ENCODE peak calls at places on chromosomes 2 and 18, in nine cellular contexts. Y is cardiac muscle cell, V is upper lobe of left lung, O is cardiac fibroblast, M is right atrium auricular region, I is IMR-90, D is suprapubic skin, L is HFFc6, H is K562. E is an unnamed sample.

GRCh38 chr18:79222790-79223189 is 153.6 kb downstream of the ATP9B start:
- DNase-seq in Y (no peak), V (no peak), O (no peak), M (no peak), I (no peak), D (no peak), L (no peak), H (no peak), E (no peak)

GRCh38 chr2:235979753-235980459 is 188.3 kb downstream of the GBX2 start:
- DNase-seq in Y (no peak), V (no peak), O (no peak), M (no peak), I (no peak), D (no peak), L (no peak), H (no peak), E (peak)

GRCh38 chr2:212940816-212941215 is 210.6 kb downstream of the IKZF2 start:
- DNase-seq in Y (peak), V (peak), O (peak), M (no peak), I (peak), D (no peak), L (no peak), H (no peak), E (no peak)

GRCh38 chr2:59988337-59988736 is 565.1 kb downstream of the BCL11A start:
- DNase-seq in Y (no peak), V (no peak), O (no peak), M (no peak), I (no peak), D (no peak), L (no peak), H (no peak), E (no peak)

GRCh38 chr18:23183356-23184150 is 48.3 kb downstream of the CABLES1 start:
- DNase-seq in Y (peak), V (no peak), O (peak), M (no peak), I (peak), D (no peak), L (peak), H (no peak), E (no peak)

GRCh38 chr2:37459095-37459981 is 114.9 kb downstream of the QPCT start:
- DNase-seq in Y (peak), V (no peak), O (peak), M (no peak), I (peak), D (no peak), L (peak), H (no peak), E (no peak)

GRCh38 chr2:18063826-18064485 is 185.5 kb downstream of the KCNS3 start:
- DNase-seq in Y (peak), V (no peak), O (peak), M (no peak), I (no peak), D (no peak), L (no peak), H (no peak), E (no peak)

GRCh38 chr2:3611611-3612010 is 16.7 kb downstream of the COLEC11 start:
- DNase-seq in Y (no peak), V (no peak), O (no peak), M (no peak), I (no peak), D (no peak), L (no peak), H (no peak), E (peak)

GRCh38 chr18:54257015-54257414 is 12.3 kb upstream of the POLI start:
- DNase-seq in Y (peak), V (no peak), O (peak), M (no peak), I (no peak), D (no peak), L (no peak), H (no peak), E (no peak)

GRCh38 chr2:236825989-236826510 is 256.4 kb downstream of the ACKR3 start:
- DNase-seq in Y (no peak), V (peak), O (no peak), M (no peak), I (no peak), D (no peak), L (no peak), H (no peak), E (no peak)

GRCh38 chr18:44679912-44680270 is 797 bp upstream of the SETBP1 start:
- DNase-seq in Y (peak), V (peak), O (peak), M (peak), I (peak), D (no peak), L (no peak), H (no peak), E (no peak)

GRCh38 chr2:237714690-237715458 is 83.7 kb upstream of the RBM44 start:
- DNase-seq in Y (peak), V (peak), O (peak), M (peak), I (peak), D (no peak), L (no peak), H (no peak), E (no peak)

GRCh38 chr18:13613591-13614317 is 112.6 kb downstream of the FAM210A start:
- DNase-seq in Y (no peak), V (no peak), O (no peak), M (peak), I (no peak), D (no peak), L (no peak), H (no peak), E (no peak)

GRCh38 chr2:101724113-101724450 is 26.6 kb downstream of the MAP4K4 start:
- DNase-seq in Y (no peak), V (peak), O (no peak), M (no peak), I (no peak), D (no peak), L (no peak), H (no peak), E (no peak)

GRCh38 chr2:11819235-11819729 is 72.8 kb downstream of the LPIN1 start:
- DNase-seq in Y (no peak), V (no peak), O (no peak), M (no peak), I (no peak), D (no peak), L (no peak), H (no peak), E (no peak)

GRCh38 chr2:68764781-68765385 is 30.3 kb downstream of the ARHGAP25 start:
- DNase-seq in Y (peak), V (no peak), O (peak), M (no peak), I (peak), D (no peak), L (no peak), H (no peak), E (no peak)

GRCh38 chr2:168427451-168427850 is 28.6 kb upstream of the CERS6 start:
- DNase-seq in Y (peak), V (no peak), O (peak), M (no peak), I (peak), D (no peak), L (peak), H (no peak), E (no peak)

GRCh38 chr2:152497481-152498052 is 162.6 kb downstream of the FMNL2 start:
- DNase-seq in Y (peak), V (peak), O (peak), M (no peak), I (peak), D (no peak), L (no peak), H (peak), E (no peak)

GRCh38 chr2:159574246-159574645 is 42.1 kb downstream of the BAZ2B start:
- DNase-seq in Y (peak), V (peak), O (peak), M (no peak), I (peak), D (no peak), L (no peak), H (no peak), E (no peak)

GRCh38 chr2:120109186-120110061 is 96.5 kb downstream of the EPB41L5 start:
- DNase-seq in Y (peak), V (peak), O (peak), M (no peak), I (peak), D (no peak), L (peak), H (peak), E (no peak)

GRCh38 chr2:120110507-120110906 is 97.6 kb downstream of the EPB41L5 start:
- DNase-seq in Y (peak), V (peak), O (no peak), M (no peak), I (no peak), D (no peak), L (no peak), H (no peak), E (no peak)

GRCh38 chr2:120108749-120109148 is 95.9 kb downstream of the EPB41L5 start:
- DNase-seq in Y (peak), V (no peak), O (no peak), M (no peak), I (peak), D (no peak), L (no peak), H (no peak), E (no peak)

GRCh38 chr2:120111193-120111592 is 98.3 kb downstream of the EPB41L5 start:
- DNase-seq in Y (no peak), V (no peak), O (no peak), M (no peak), I (no peak), D (no peak), L (no peak), H (no peak), E (no peak)

GRCh38 chr2:120110062-120110362 is 97.1 kb downstream of the EPB41L5 start:
- DNase-seq in Y (no peak), V (no peak), O (no peak), M (no peak), I (no peak), D (no peak), L (no peak), H (no peak), E (no peak)
- TF ChIP-seq CTCF in Y (no peak), V (no peak), O (no peak), M (no peak), I (no peak), D (no peak), L (peak), H (no peak), E (peak)

GRCh38 chr2:104945211-104945610 is 91.3 kb downstream of the POU3F3 start:
- DNase-seq in Y (no peak), V (no peak), O (no peak), M (no peak), I (no peak), D (no peak), L (no peak), H (no peak), E (no peak)

GRCh38 chr2:104945866-104946265 is 92.0 kb downstream of the POU3F3 start:
- DNase-seq in Y (no peak), V (no peak), O (no peak), M (no peak), I (no peak), D (no peak), L (no peak), H (no peak), E (no peak)

GRCh38 chr2:104939570-104940235 is 85.8 kb downstream of the POU3F3 start:
- DNase-seq in Y (no peak), V (no peak), O (no peak), M (no peak), I (no peak), D (no peak), L (no peak), H (no peak), E (no peak)

DNA sequence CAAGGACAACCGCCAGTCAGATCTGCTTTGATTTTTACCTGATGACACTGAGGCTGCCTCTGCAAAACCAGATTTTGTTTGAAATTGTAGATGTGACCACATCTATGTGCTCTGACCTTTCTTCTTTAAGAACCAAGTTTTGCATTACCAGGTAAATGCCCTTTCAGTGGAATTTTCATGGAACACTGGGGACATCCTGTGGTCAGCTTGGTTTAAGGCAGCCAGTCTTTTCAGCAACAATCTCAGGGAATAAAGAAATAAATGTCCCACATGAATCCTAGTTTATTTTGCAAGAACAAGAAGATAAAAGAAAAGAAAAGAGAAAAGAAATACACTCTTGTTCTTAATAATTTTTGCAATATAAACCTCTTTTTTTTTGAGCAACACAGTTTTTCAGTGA is 90.6 kb downstream of the POU3F3 start:
- DNase-seq in Y (peak), V (no peak), O (no peak), M (no peak), I (no peak), D (no peak), L (peak), H (no peak), E (no peak)
- TF ChIP-seq CTCF in Y (no peak), V (peak), O (no peak), M (no peak), I (peak), D (no peak), L (peak), H (peak), E (peak)

GRCh38 chr2:218894168-218895157 is 13.8 kb downstream of the WNT10A start:
- DNase-seq in Y (no peak), V (no peak), O (no peak), M (no peak), I (no peak), D (no peak), L (no peak), H (no peak), E (no peak)

GRCh38 chr2:218890369-218890768 is 9.7 kb downstream of the WNT10A start:
- DNase-seq in Y (no peak), V (no peak), O (no peak), M (no peak), I (no peak), D (no peak), L (no peak), H (no peak), E (no peak)

GRCh38 chr2:218893349-218894167 is 12.9 kb downstream of the WNT10A start:
- DNase-seq in Y (no peak), V (no peak), O (no peak), M (no peak), I (no peak), D (no peak), L (no peak), H (no peak), E (no peak)

GRCh38 chr2:218891275-218892135 is 10.9 kb downstream of the WNT10A start:
- DNase-seq in Y (no peak), V (no peak), O (no peak), M (no peak), I (no peak), D (no peak), L (no peak), H (no peak), E (no peak)

GRCh38 chr2:218892693-218893348 is 12.2 kb downstream of the WNT10A start:
- DNase-seq in Y (peak), V (peak), O (peak), M (no peak), I (peak), D (no peak), L (peak), H (peak), E (no peak)
- TF ChIP-seq CTCF in Y (peak), V (peak), O (peak), M (no peak), I (peak), D (peak), L (peak), H (peak), E (peak)

GRCh38 chr2:70103531-70104061 is 16.3 kb downstream of the PCBP1 start:
- DNase-seq in Y (no peak), V (no peak), O (no peak), M (no peak), I (no peak), D (no peak), L (no peak), H (no peak), E (peak)
- TF ChIP-seq CTCF in Y (no peak), V (no peak), O (no peak), M (no peak), I (no peak), D (no peak), L (no peak), H (no peak), E (no peak)

DNA sequence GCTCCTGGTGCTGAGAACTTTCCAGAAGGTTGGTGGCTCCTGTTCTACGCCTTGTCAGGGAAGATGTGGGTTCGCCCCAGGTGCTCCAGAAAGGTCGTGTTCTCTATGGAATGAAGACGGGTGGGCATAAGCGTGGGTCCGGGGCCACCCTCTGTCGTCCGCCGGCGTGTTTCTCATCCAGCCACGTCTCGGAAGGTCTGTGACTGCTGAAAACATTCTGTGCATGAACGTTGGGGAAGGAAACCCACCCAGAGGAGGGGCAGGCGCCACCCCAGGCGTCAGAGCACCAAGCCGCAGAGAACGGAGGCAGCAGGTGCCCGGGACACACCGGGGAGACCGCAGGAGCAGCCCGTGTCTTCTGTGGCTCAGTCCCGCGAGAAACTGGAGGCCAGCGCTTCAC is 118.2 kb downstream of the RTP5 start:
- DNase-seq in Y (no peak), V (no peak), O (no peak), M (no peak), I (no peak), D (peak), L (no peak), H (no peak), E (no peak)
- TF ChIP-seq CTCF in Y (no peak), V (no peak), O (no peak), M (no peak), I (no peak), D (no peak), L (no peak), H (no peak), E (no peak)

GRCh38 chr18:25451077-25451658 is 99.2 kb upstream of the ZNF521 start:
- DNase-seq in Y (no peak), V (no peak), O (no peak), M (no peak), I (no peak), D (no peak), L (no peak), H (no peak), E (no peak)
- TF ChIP-seq CTCF in Y (no peak), V (no peak), O (no peak), M (no peak), I (no peak), D (no peak), L (no peak), H (no peak), E (no peak)

DNA sequence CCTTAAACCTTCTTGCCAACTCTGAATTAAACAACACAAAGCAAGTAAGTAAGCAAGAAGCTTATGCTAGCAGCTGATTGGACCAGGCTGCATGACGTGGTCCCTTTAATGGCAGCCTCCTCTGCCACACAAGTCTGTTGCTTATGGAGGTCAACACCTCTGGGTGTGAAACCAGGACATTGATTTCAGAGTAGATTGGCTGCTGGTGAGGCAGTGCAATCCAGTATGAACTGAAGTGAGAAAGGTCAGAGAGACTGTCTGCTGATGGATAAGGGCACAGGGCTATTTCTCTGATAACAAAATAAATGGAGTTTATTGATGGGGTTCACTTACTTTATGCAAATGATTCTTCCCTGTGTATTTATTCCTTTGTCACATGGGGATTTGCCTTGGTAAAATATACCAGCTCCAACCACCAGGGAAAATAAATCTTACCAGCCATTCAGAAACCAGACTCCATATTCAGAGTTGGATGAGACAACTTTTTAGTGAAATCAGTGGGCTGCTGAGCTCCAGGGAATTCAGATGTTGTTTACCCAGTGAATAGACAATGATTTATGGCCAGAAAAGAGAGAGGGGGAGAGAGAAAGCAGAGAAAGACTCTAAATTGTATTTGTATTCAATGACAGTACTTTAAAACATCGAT is 112.3 kb upstream of the NCKAP5 start:
- DNase-seq in Y (no peak), V (no peak), O (no peak), M (no peak), I (no peak), D (no peak), L (no peak), H (no peak), E (no peak)
- TF ChIP-seq CTCF in Y (no peak), V (no peak), O (no peak), M (no peak), I (no peak), D (no peak), L (peak), H (no peak), E (peak)